ENCODE peak calls at places on chromosomes 5 and 9, in four cellular contexts. One of them, this sample, is unnamed.

GRCh38 chr5:177495243-177496060 is 2.0 kb downstream of the PDLIM7 start:
- DNase-seq in activated effector memory CD4-positive, alpha-beta T cell treated with anti-CD3 and anti-CD28 coated beads, Interleukin-2, amount 50 U/mL, for 16 hours: no peak
- DNase-seq in amniotic stem cell: peak; percentile 49
- DNase-seq in G401: no peak
- DNase-seq in this sample: no peak

GRCh38 chr5:41721521-41721920 is 148.7 kb downstream of the OXCT1 start:
- DNase-seq in amniotic stem cell: no peak
- DNase-seq in activated effector memory CD4-positive, alpha-beta T cell treated with anti-CD3 and anti-CD28 coated beads, Interleukin-2, amount 50 U/mL, for 16 hours: no peak
- DNase-seq in G401: no peak
- DNase-seq in this sample: no peak

GRCh38 chr5:139078345-139078744 is 119.8 kb downstream of the SIL1 start:
- DNase-seq in activated effector memory CD4-positive, alpha-beta T cell treated with anti-CD3 and anti-CD28 coated beads, Interleukin-2, amount 50 U/mL, for 16 hours: no peak
- DNase-seq in G401: no peak
- DNase-seq in amniotic stem cell: no peak
- DNase-seq in this sample: no peak

GRCh38 chr5:6592611-6593010 is 40.2 kb downstream of the NSUN2 start:
- DNase-seq in G401: no peak
- DNase-seq in activated effector memory CD4-positive, alpha-beta T cell treated with anti-CD3 and anti-CD28 coated beads, Interleukin-2, amount 50 U/mL, for 16 hours: no peak
- DNase-seq in amniotic stem cell: no peak
- DNase-seq in this sample: no peak

GRCh38 chr5:16812448-16812847 is 123.6 kb downstream of the MYO10 start:
- DNase-seq in activated effector memory CD4-positive, alpha-beta T cell treated with anti-CD3 and anti-CD28 coated beads, Interleukin-2, amount 50 U/mL, for 16 hours: no peak
- DNase-seq in G401: no peak
- DNase-seq in amniotic stem cell: no peak
- DNase-seq in this sample: no peak

GRCh38 chr5:141172381-141173204 is at the start of gene PCDHB7:
- DNase-seq in amniotic stem cell: no peak
- DNase-seq in activated effector memory CD4-positive, alpha-beta T cell treated with anti-CD3 and anti-CD28 coated beads, Interleukin-2, amount 50 U/mL, for 16 hours: no peak
- DNase-seq in G401: peak; percentile 30
- DNase-seq in this sample: peak; percentile 49

GRCh38 chr9:131885144-131885609 is 145.3 kb upstream of the RAPGEF1 start:
- DNase-seq in G401: no peak
- DNase-seq in activated effector memory CD4-positive, alpha-beta T cell treated with anti-CD3 and anti-CD28 coated beads, Interleukin-2, amount 50 U/mL, for 16 hours: peak; percentile 36
- DNase-seq in amniotic stem cell: no peak
- DNase-seq in this sample: no peak

GRCh38 chr9:68507098-68507795 is 33.4 kb downstream of the TMEM252 start:
- DNase-seq in G401: peak; percentile 68
- DNase-seq in activated effector memory CD4-positive, alpha-beta T cell treated with anti-CD3 and anti-CD28 coated beads, Interleukin-2, amount 50 U/mL, for 16 hours: no peak
- DNase-seq in amniotic stem cell: no peak
- DNase-seq in this sample: no peak

GRCh38 chr9:127608104-127608966 is 3.7 kb upstream of the STXBP1 start:
- DNase-seq in G401: peak; percentile 96
- DNase-seq in activated effector memory CD4-positive, alpha-beta T cell treated with anti-CD3 and anti-CD28 coated beads, Interleukin-2, amount 50 U/mL, for 16 hours: peak; percentile 90
- DNase-seq in amniotic stem cell: no peak
- DNase-seq in this sample: peak; percentile 94

GRCh38 chr5:51397996-51398395 is 14.7 kb downstream of the ISL1 start:
- DNase-seq in G401: no peak
- DNase-seq in amniotic stem cell: no peak
- DNase-seq in activated effector memory CD4-positive, alpha-beta T cell treated with anti-CD3 and anti-CD28 coated beads, Interleukin-2, amount 50 U/mL, for 16 hours: no peak
- DNase-seq in this sample: no peak

GRCh38 chr9:63817622-63818518 is 1467.1 kb downstream of the FOXD4L5 start:
- DNase-seq in activated effector memory CD4-positive, alpha-beta T cell treated with anti-CD3 and anti-CD28 coated beads, Interleukin-2, amount 50 U/mL, for 16 hours: peak; percentile 85
- DNase-seq in amniotic stem cell: no peak
- DNase-seq in G401: no peak
- DNase-seq in this sample: peak; percentile 74

GRCh38 chr9:127505396-127506116 is 54.2 kb downstream of the LRSAM1 start:
- DNase-seq in amniotic stem cell: no peak
- DNase-seq in activated effector memory CD4-positive, alpha-beta T cell treated with anti-CD3 and anti-CD28 coated beads, Interleukin-2, amount 50 U/mL, for 16 hours: no peak
- DNase-seq in G401: peak; percentile 26
- DNase-seq in this sample: peak; percentile 12

GRCh38 chr5:180341595-180341994 is 11.5 kb downstream of the GFPT2 start:
- DNase-seq in activated effector memory CD4-positive, alpha-beta T cell treated with anti-CD3 and anti-CD28 coated beads, Interleukin-2, amount 50 U/mL, for 16 hours: no peak
- DNase-seq in amniotic stem cell: no peak
- DNase-seq in G401: no peak
- DNase-seq in this sample: no peak

GRCh38 chr9:130893250-130894101 is 3.1 kb downstream of the QRFP start:
- DNase-seq in activated effector memory CD4-positive, alpha-beta T cell treated with anti-CD3 and anti-CD28 coated beads, Interleukin-2, amount 50 U/mL, for 16 hours: no peak
- DNase-seq in amniotic stem cell: no peak
- DNase-seq in G401: no peak
- DNase-seq in this sample: no peak

GRCh38 chr5:1105350-1106265 is 6.3 kb downstream of the SLC12A7 start:
- DNase-seq in G401: no peak
- DNase-seq in amniotic stem cell: no peak
- DNase-seq in activated effector memory CD4-positive, alpha-beta T cell treated with anti-CD3 and anti-CD28 coated beads, Interleukin-2, amount 50 U/mL, for 16 hours: peak; percentile 74
- DNase-seq in this sample: no peak

GRCh38 chr5:64156276-64156675 is 9.4 kb upstream of the RNF180 start:
- DNase-seq in G401: no peak
- DNase-seq in amniotic stem cell: no peak
- DNase-seq in activated effector memory CD4-positive, alpha-beta T cell treated with anti-CD3 and anti-CD28 coated beads, Interleukin-2, amount 50 U/mL, for 16 hours: no peak
- DNase-seq in this sample: no peak

GRCh38 chr5:39877479-39877878 is 452.7 kb upstream of the DAB2 start:
- DNase-seq in amniotic stem cell: no peak
- DNase-seq in activated effector memory CD4-positive, alpha-beta T cell treated with anti-CD3 and anti-CD28 coated beads, Interleukin-2, amount 50 U/mL, for 16 hours: no peak
- DNase-seq in G401: no peak
- DNase-seq in this sample: no peak

GRCh38 chr5:152547202-152547601 is 142.1 kb upstream of the NMUR2 start:
- DNase-seq in activated effector memory CD4-positive, alpha-beta T cell treated with anti-CD3 and anti-CD28 coated beads, Interleukin-2, amount 50 U/mL, for 16 hours: no peak
- DNase-seq in G401: peak; percentile 23
- DNase-seq in amniotic stem cell: no peak
- DNase-seq in this sample: no peak

This sample was measured in MM.1S.